ENCODE peak calls at places on chromosomes 3 and 15, in ten cellular contexts. B, D, M, Y, O, X, I, H, F and W are unnamed samples.

GRCh38 chr15:53549697-53550315 is 209.7 kb downstream of the WDR72 start:
- DNase-seq in B (no peak), D (no peak), M (no peak), Y (no peak), O (no peak), X (no peak), I (no peak), H (no peak), F (no peak), W (no peak)

GRCh38 chr15:71294636-71295241 is 179.5 kb downstream of the THSD4 start:
- DNase-seq in B (peak; percentile 86), D (no peak), M (no peak), Y (peak; percentile 95), O (peak; percentile 90), X (no peak), I (no peak), H (peak; percentile 9), F (no peak), W (no peak)

GRCh38 chr3:30186741-30187219 is 419.6 kb upstream of the TGFBR2 start:
- DNase-seq in B (no peak), D (no peak), M (no peak), Y (no peak), O (no peak), X (no peak), I (no peak), H (no peak), F (peak; percentile 37), W (no peak)

GRCh38 chr3:57903124-57903668 is 105.0 kb upstream of the FLNB start:
- DNase-seq in B (no peak), D (no peak), M (no peak), Y (no peak), O (no peak), X (no peak), I (no peak), H (no peak), F (no peak), W (no peak)

GRCh38 chr3:159032311-159032710 is 230.5 kb downstream of the MFSD1 start:
- DNase-seq in B (no peak), D (no peak), M (no peak), Y (no peak), O (peak; percentile 49), X (no peak), I (no peak), H (no peak), F (no peak), W (no peak)

GRCh38 chr3:141306922-141307321 is 61.4 kb upstream of the ZBTB38 start:
- DNase-seq in B (no peak), D (no peak), M (no peak), Y (no peak), O (no peak), X (no peak), I (no peak), H (no peak), F (no peak), W (no peak)

GRCh38 chr3:105747056-105747455 is 121.8 kb downstream of the CBLB start:
- DNase-seq in B (peak; percentile 69), D (no peak), M (no peak), Y (peak; percentile 3), O (peak; percentile 92), X (no peak), I (no peak), H (no peak), F (no peak), W (no peak)

GRCh38 chr3:43779850-43780249 is 89.1 kb downstream of the ABHD5 start:
- DNase-seq in B (no peak), D (no peak), M (no peak), Y (no peak), O (no peak), X (no peak), I (no peak), H (no peak), F (no peak), W (no peak)

GRCh38 chr3:99639579-99639978 is 1.2 kb downstream of the COL8A1 start:
- DNase-seq in B (peak; percentile 63), D (no peak), M (no peak), Y (no peak), O (peak; percentile 49), X (no peak), I (no peak), H (no peak), F (no peak), W (no peak)
- TF ChIP-seq CTCF in B (no peak), D (no peak), M (no peak), Y (no peak), O (no peak), X (no peak), I (no peak), H (no peak), F (no peak), W (no peak)

GRCh38 chr3:125054436-125055164 is 1.2 kb downstream of the HEG1 start:
- DNase-seq in B (peak; percentile 80), D (no peak), M (no peak), Y (peak; percentile 49), O (peak; percentile 76), X (peak; percentile 38), I (no peak), H (no peak), F (no peak), W (no peak)
- TF ChIP-seq CTCF in B (peak; percentile 17), D (peak; percentile 23), M (no peak), Y (no peak), O (peak; percentile 21), X (no peak), I (peak; percentile 20), H (no peak), F (no peak), W (no peak)

GRCh38 chr3:124275421-124275820 is 283.5 kb upstream of the ROPN1 start:
- DNase-seq in B (peak; percentile 38), D (no peak), M (no peak), Y (no peak), O (no peak), X (no peak), I (no peak), H (no peak), F (peak; percentile 45), W (no peak)

GRCh38 chr3:124273651-124274050 is 281.7 kb upstream of the ROPN1 start:
- DNase-seq in B (no peak), D (no peak), M (no peak), Y (no peak), O (no peak), X (no peak), I (no peak), H (no peak), F (no peak), W (no peak)

GRCh38 chr3:124276863-124277515 is 285.1 kb upstream of the ROPN1 start:
- DNase-seq in B (no peak), D (no peak), M (no peak), Y (no peak), O (no peak), X (no peak), I (no peak), H (no peak), F (peak; percentile 36), W (no peak)

GRCh38 chr3:124276163-124276862 is 284.4 kb upstream of the ROPN1 start:
- DNase-seq in B (no peak), D (no peak), M (no peak), Y (no peak), O (no peak), X (no peak), I (no peak), H (no peak), F (no peak), W (no peak)

GRCh38 chr3:124277516-124277890 is 285.6 kb upstream of the ROPN1 start:
- DNase-seq in B (no peak), D (no peak), M (no peak), Y (no peak), O (peak; percentile 45), X (no peak), I (no peak), H (no peak), F (peak; percentile 62), W (no peak)
- TF ChIP-seq CTCF in B (peak; percentile 13), D (no peak), M (no peak), Y (no peak), O (no peak), X (no peak), I (no peak), H (no peak), F (no peak), W (no peak)

GRCh38 chr3:66367979-66368378 is 132.8 kb downstream of the LRIG1 start:
- DNase-seq in B (no peak), D (no peak), M (no peak), Y (no peak), O (no peak), X (no peak), I (no peak), H (no peak), F (no peak), W (no peak)

GRCh38 chr3:66371432-66371831 is 129.4 kb downstream of the LRIG1 start:
- DNase-seq in B (no peak), D (no peak), M (no peak), Y (no peak), O (no peak), X (no peak), I (no peak), H (no peak), F (no peak), W (no peak)

GRCh38 chr3:66376568-66376967 is 124.3 kb downstream of the LRIG1 start:
- DNase-seq in B (peak; percentile 95), D (no peak), M (no peak), Y (peak; percentile 13), O (peak; percentile 88), X (peak; percentile 46), I (no peak), H (no peak), F (no peak), W (no peak)

GRCh38 chr3:66370179-66370578 is 130.6 kb downstream of the LRIG1 start:
- DNase-seq in B (no peak), D (no peak), M (no peak), Y (no peak), O (no peak), X (no peak), I (no peak), H (no peak), F (peak; percentile 49), W (no peak)

DNA sequence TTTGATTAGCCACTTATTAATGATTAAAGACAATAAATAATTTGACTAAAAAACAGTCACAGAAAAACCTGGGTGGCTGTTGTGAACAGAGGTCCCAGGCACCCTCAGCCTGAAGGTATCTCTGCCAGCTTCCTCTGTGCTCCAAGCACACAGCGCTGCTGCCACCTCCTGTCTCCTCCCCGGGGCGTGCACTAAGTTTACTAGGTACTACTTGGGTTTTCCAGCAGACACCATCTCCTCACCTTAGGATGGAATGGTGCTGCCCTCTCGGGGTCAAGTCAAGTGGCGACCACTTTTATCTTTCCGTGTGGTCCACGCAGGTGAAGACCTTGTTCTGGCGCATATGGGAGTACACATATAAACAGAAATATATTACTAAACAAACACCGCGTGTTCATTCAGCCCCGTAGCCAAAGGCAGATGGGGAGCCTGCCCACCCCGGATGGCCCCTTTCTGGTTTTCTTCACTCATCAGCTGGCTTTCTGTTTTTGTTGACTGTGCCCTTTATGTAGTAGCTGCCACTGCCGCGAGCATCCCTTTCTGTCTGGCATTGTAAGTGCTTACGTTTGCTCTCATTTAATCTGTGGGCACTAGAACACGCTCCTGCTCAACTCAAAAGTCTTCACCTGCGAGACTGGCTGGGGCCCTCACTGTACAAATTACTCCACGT is 128.0 kb downstream of the LRIG1 start:
- DNase-seq in B (no peak), D (no peak), M (no peak), Y (no peak), O (no peak), X (peak; percentile 27), I (no peak), H (peak; percentile 46), F (peak; percentile 63), W (peak; percentile 33)
- TF ChIP-seq CTCF in B (peak; percentile 11), D (no peak), M (no peak), Y (no peak), O (no peak), X (no peak), I (no peak), H (no peak), F (peak; percentile 65), W (peak; percentile 38)